ENCODE peak calls at places on chromosomes 6 and 20, in six cellular contexts. W is HTR-8/SVneo, L is NCI-H1436 treated with DMSO at 0.1 percent for 48 hours, N is EL, F is epithelial cell of esophagus, A is A172. T is an unnamed sample.

GRCh38 chr6:135644394-135644793 is 146.9 kb upstream of the AHI1 start:
- DNase-seq in W (no peak), L (no peak), N (no peak), F (no peak), A (no peak), T (no peak)

GRCh38 chr20:31565699-31566331 is 39.3 kb upstream of the ID1 start:
- DNase-seq in W (no peak), L (no peak), N (no peak), F (peak), A (no peak), T (no peak)

GRCh38 chr6:87322304-87323212 is at the start of gene SMIM8:
- DNase-seq in W (peak), L (no peak), N (peak), F (peak), A (peak), T (peak)

GRCh38 chr6:161434331-161434730 is 160.5 kb upstream of the AGPAT4 start:
- DNase-seq in W (no peak), L (no peak), N (peak), F (peak), A (no peak), T (peak)

GRCh38 chr20:16312998-16313397 is 260.2 kb downstream of the KIF16B start:
- DNase-seq in W (no peak), L (no peak), N (no peak), F (no peak), A (no peak), T (no peak)

GRCh38 chr6:150324044-150324443 is 44.8 kb upstream of the IYD start:
- DNase-seq in W (no peak), L (no peak), N (no peak), F (no peak), A (no peak), T (no peak)

GRCh38 chr6:40958740-40959139 is 80.3 kb downstream of the UNC5CL start:
- DNase-seq in W (no peak), L (no peak), N (peak), F (no peak), A (no peak), T (no peak)

GRCh38 chr20:26167499-26167898 is 470.8 kb upstream of the ZNF337 start:
- DNase-seq in W (no peak), L (no peak), N (peak), F (peak), A (peak), T (peak)

GRCh38 chr20:62808211-62808865 is 3.7 kb downstream of the OGFR start:
- DNase-seq in W (peak), L (no peak), N (peak), F (peak), A (peak), T (peak)

GRCh38 chr20:59520814-59521213 is 83.5 kb upstream of the PHACTR3 start:
- DNase-seq in W (no peak), L (no peak), N (no peak), F (no peak), A (no peak), T (no peak)

T was measured in cardiac fibroblast.